ENCODE peak calls at places on chromosomes 5 and 9, in seven cellular contexts. D is SK-N-SH, W is HCT116, N is NT2/D1, R is GM12878, H is HepG2, T is K562. Q is an unnamed sample.

GRCh38 chr9:129604766-129605163 is 16.1 kb downstream of the C9orf50 start:
- DNase-seq in H (no peak), R (no peak), T (no peak), N (no peak), W (no peak), D (no peak), Q (no peak)

GRCh38 chr5:160369990-160370712 is at the start of gene C1QTNF2:
- DNase-seq in D (peak), N (peak), R (no peak), T (no peak), H (no peak), W (no peak), Q (peak)

GRCh38 chr5:93845376-93845775 is 104.0 kb upstream of the POU5F2 start:
- DNase-seq in W (no peak), N (no peak), R (no peak), T (no peak), D (no peak), H (no peak), Q (no peak)

GRCh38 chr5:58184910-58185309 is 275.0 kb downstream of the PLK2 start:
- DNase-seq in W (no peak), H (no peak), D (no peak), N (no peak), T (no peak), R (no peak), Q (no peak)

GRCh38 chr5:86977185-86977584 is 290.5 kb upstream of the RASA1 start:
- DNase-seq in D (no peak), T (no peak), N (no peak), W (no peak), R (no peak), H (no peak), Q (no peak)

GRCh38 chr9:35673998-35674361 is 252 bp downstream of the CA9 start:
- DNase-seq in N (no peak), R (no peak), W (no peak), H (no peak), D (no peak), T (no peak), Q (no peak)

GRCh38 chr9:93300175-93300572 is 116.2 kb downstream of the WNK2 start:
- DNase-seq in T (no peak), H (no peak), W (no peak), N (no peak), R (no peak), D (peak), Q (no peak)

GRCh38 chr5:133446440-133446839 is 165.9 kb downstream of the FSTL4 start:
- DNase-seq in T (no peak), H (no peak), N (no peak), W (no peak), R (no peak), D (no peak), Q (no peak)

GRCh38 chr9:114450181-114450580 is 55.1 kb downstream of the WHRN start:
- DNase-seq in T (no peak), R (no peak), N (no peak), H (no peak), W (no peak), D (no peak), Q (no peak)

GRCh38 chr5:127997131-127997775 is 86.3 kb upstream of the SLC12A2 start:
- DNase-seq in H (no peak), T (no peak), N (no peak), D (no peak), R (no peak), W (no peak), Q (no peak)

GRCh38 chr5:112002368-112002767 is 245.4 kb upstream of the NREP start:
- DNase-seq in T (no peak), D (no peak), H (no peak), R (no peak), N (no peak), W (no peak), Q (no peak)

GRCh38 chr9:9337129-9337528 is 1275.7 kb downstream of the PTPRD start:
- DNase-seq in H (no peak), T (no peak), R (no peak), N (no peak), D (no peak), W (no peak), Q (no peak)

GRCh38 chr5:132775439-132776076 is 1.5 kb downstream of the SEPTIN8 start:
- DNase-seq in R (no peak), W (no peak), D (no peak), H (no peak), N (no peak), T (no peak), Q (no peak)

GRCh38 chr9:93234600-93234999 is 50.7 kb downstream of the WNK2 start:
- DNase-seq in T (no peak), H (no peak), D (no peak), N (no peak), W (no peak), R (no peak), Q (no peak)

GRCh38 chr5:154860765-154861164 is 2.3 kb downstream of the CNOT8 start:
- DNase-seq in R (no peak), W (no peak), H (no peak), N (no peak), T (no peak), D (no peak), Q (no peak)

DNA sequence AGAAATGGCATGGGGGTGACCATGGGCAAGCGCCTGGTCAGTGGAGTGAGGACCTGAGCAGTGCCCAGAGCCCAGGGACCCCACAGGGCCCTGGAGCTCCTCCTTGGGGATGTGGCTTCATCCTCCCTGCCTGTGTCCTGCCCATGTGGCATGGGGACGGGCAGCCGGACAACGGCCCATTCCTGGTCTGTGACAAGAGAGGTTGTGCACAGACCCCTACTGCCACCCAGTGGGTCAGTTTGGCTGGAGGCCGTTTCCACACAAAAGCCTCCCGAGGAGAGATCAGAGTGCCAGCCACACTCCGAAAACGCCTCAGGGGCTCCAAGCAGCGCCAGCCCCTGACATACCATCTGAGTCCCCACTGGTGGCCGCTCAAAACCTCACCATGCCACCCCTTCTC is 19.8 kb downstream of the SLC6A18 start:
- DNase-seq in W (no peak), H (no peak), R (no peak), D (peak), T (peak), N (no peak), Q (peak)
- TF ChIP-seq YY1 in W (no peak), H (no peak), R (no peak), D (no peak), T (no peak), N (no peak), Q (no peak)

GRCh38 chr9:21097817-21098216 is 20.1 kb upstream of the IFNB1 start:
- DNase-seq in D (no peak), W (no peak), R (no peak), H (no peak), T (no peak), N (no peak), Q (no peak)
- TF ChIP-seq YY1 in D (no peak), W (no peak), R (no peak), H (no peak), T (no peak), N (no peak), Q (no peak)

DNA sequence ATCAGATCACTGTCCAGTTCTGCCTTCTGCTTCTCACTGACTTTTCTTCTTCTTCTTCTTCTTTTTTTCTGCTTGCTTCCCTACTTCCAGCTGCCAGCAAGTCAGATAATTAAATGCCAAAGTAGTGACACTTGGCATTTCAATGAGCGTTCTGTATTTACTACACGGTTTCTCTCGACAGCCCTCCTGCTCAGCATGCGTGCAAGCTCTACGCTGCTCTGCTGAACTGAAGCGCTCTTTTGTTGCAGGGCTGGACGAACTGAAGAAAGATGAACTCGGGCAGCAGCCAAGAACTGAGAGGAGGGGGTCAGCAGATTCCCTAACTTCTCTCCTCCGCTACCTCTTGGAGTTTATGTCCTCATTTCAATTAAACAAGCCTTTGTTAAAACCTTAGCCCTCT is 319.1 kb downstream of the GLIS3 start:
- DNase-seq in D (no peak), W (no peak), H (no peak), T (no peak), R (no peak), N (no peak), Q (no peak)
- TF ChIP-seq YY1 in D (no peak), W (no peak), H (no peak), T (no peak), R (no peak), N (no peak), Q (no peak)

GRCh38 chr5:110844251-110844650 is 105.4 kb downstream of the SLC25A46 start:
- DNase-seq in N (no peak), H (no peak), W (no peak), R (no peak), D (no peak), T (no peak), Q (no peak)

GRCh38 chr5:110839004-110839403 is 100.2 kb downstream of the SLC25A46 start:
- DNase-seq in W (no peak), R (no peak), H (no peak), D (no peak), N (no peak), T (no peak), Q (no peak)

GRCh38 chr5:110842948-110843347 is 104.1 kb downstream of the SLC25A46 start:
- DNase-seq in D (no peak), R (no peak), W (no peak), T (no peak), H (no peak), N (no peak), Q (no peak)

GRCh38 chr5:110841137-110841536 is 102.3 kb downstream of the SLC25A46 start:
- DNase-seq in H (no peak), W (no peak), T (no peak), N (no peak), R (no peak), D (no peak), Q (no peak)

GRCh38 chr5:110840347-110840960 is 101.6 kb downstream of the SLC25A46 start:
- DNase-seq in R (no peak), D (no peak), T (no peak), N (no peak), H (no peak), W (no peak), Q (no peak)
- TF ChIP-seq YY1 in R (no peak), D (no peak), T (no peak), N (no peak), H (no peak), W (no peak), Q (no peak)

GRCh38 chr5:123450641-123451421 is 27.6 kb upstream of the CEP120 start:
- DNase-seq in N (no peak), R (no peak), H (no peak), T (no peak), D (no peak), W (no peak), Q (no peak)
- TF ChIP-seq YY1 in N (no peak), R (no peak), H (no peak), T (no peak), D (no peak), W (no peak), Q (no peak)

DNA sequence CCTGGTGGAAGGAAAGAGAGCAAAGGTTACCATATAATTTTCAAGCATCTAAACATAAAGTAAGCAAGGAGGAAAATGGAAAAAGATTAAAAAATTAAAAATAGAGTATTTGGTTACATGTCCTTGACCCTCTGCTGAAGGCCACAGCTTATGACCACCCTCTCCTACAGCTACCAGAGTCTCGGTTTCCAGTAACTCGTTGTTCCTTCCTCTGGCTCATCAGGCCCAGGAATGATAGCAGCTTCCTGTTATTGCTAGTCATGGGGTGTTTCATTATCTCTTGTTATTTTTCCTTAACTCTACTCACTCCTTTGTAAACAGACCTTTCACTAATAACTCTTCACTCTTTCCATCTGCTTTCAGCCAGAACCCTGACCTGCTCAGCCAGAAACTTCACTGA is 102.2 kb downstream of the YTHDC2 start:
- DNase-seq in T (no peak), R (no peak), N (no peak), W (no peak), H (no peak), D (no peak), Q (no peak)
- TF ChIP-seq YY1 in T (no peak), R (no peak), N (no peak), W (no peak), H (no peak), D (no peak), Q (no peak)

Q was measured in H1.